ENCODE peak calls at places on chromosomes 16 and 17, in seven cellular contexts. W is H9, H is IMR-90, S is H1, P is neuronal stem cell, B is mesendoderm, G is trophoblast cell. E is an unnamed sample.
A peak's percentile ranks its signal among the peaks of the same experiment; 100 is the strongest.

GRCh38 chr16:29307598-29308507 is 98.7 kb downstream of the NPIPB11 start:
- DNase-seq in W (no peak), H (peak; percentile 79), S (no peak), P (no peak), B (no peak), G (no peak), E (peak; percentile 87)

GRCh38 chr17:65819810-65820209 is 258.4 kb upstream of the AXIN2 start:
- DNase-seq in W (no peak), H (no peak), S (no peak), P (no peak), B (no peak), G (no peak), E (no peak)

GRCh38 chr17:16040710-16041251 is 41.2 kb downstream of the TTC19 start:
- DNase-seq in W (no peak), H (peak; percentile 87), S (no peak), P (no peak), B (no peak), G (peak; percentile 62), E (no peak)

GRCh38 chr16:70770291-70770967 is 30.5 kb downstream of the VAC14 start:
- DNase-seq in W (no peak), H (no peak), S (no peak), P (no peak), B (no peak), G (peak; percentile 61), E (peak; percentile 32)

GRCh38 chr16:57357330-57358151 is 1.0 kb upstream of the CCL22 start:
- DNase-seq in W (no peak), H (no peak), S (no peak), P (no peak), B (no peak), G (peak; percentile 16), E (no peak)

GRCh38 chr16:58661199-58661830 is 23.3 kb downstream of the SLC38A7 start:
- DNase-seq in W (peak; percentile 63), H (peak; percentile 91), S (no peak), P (peak; percentile 58), B (peak; percentile 92), G (peak; percentile 94), E (peak; percentile 91)

GRCh38 chr17:69853533-69854262 is 221.3 kb upstream of the KCNJ16 start:
- DNase-seq in W (no peak), H (no peak), S (no peak), P (no peak), B (no peak), G (peak; percentile 30), E (peak; percentile 44)

GRCh38 chr16:86398622-86399021 is 111.7 kb upstream of the FOXF1 start:
- DNase-seq in W (no peak), H (peak; percentile 94), S (no peak), P (no peak), B (no peak), G (no peak), E (peak; percentile 93)

GRCh38 chr17:44216674-44217073 is 2.8 kb downstream of the UBTF start:
- DNase-seq in W (no peak), H (no peak), S (no peak), P (no peak), B (no peak), G (no peak), E (no peak)

GRCh38 chr16:57775661-57776469 is 26.4 kb downstream of the KIFC3 start:
- DNase-seq in W (peak; percentile 98), H (no peak), S (peak; percentile 84), P (peak; percentile 81), B (peak; percentile 99), G (peak; percentile 12), E (peak; percentile 54)

GRCh38 chr17:83064732-83065659 is 14.4 kb upstream of the METRNL start:
- DNase-seq in W (peak; percentile 27), H (no peak), S (no peak), P (no peak), B (no peak), G (peak; percentile 37), E (no peak)

GRCh38 chr17:79777166-79777843 is 643 bp upstream of the CBX2 start:
- DNase-seq in W (peak; percentile 88), H (peak; percentile 32), S (peak; percentile 87), P (peak; percentile 77), B (peak; percentile 76), G (no peak), E (peak; percentile 43)

GRCh38 chr17:28177351-28177750 is 134.9 kb downstream of the NLK start:
- DNase-seq in W (no peak), H (peak; percentile 55), S (no peak), P (no peak), B (peak; percentile 72), G (peak; percentile 40), E (no peak)
- H2BK5ac ChIP-seq in W (no peak overlapping the region), H (peak overlapping the region; percentile 64), S (no peak overlapping the region), P (no peak overlapping the region), B (no peak overlapping the region), G (no peak overlapping the region), E (no peak overlapping the region)

GRCh38 chr16:21033707-21034106 is 116.9 kb downstream of the DNAH3 start:
- DNase-seq in W (no peak), H (no peak), S (no peak), P (no peak), B (no peak), G (no peak), E (no peak)
- H2BK5ac ChIP-seq in W (no peak overlapping the region), H (no peak overlapping the region), S (no peak overlapping the region), P (no peak overlapping the region), B (no peak overlapping the region), G (no peak overlapping the region), E (no peak overlapping the region)

GRCh38 chr17:74233937-74234336 is 20.6 kb downstream of the TTYH2 start:
- DNase-seq in W (no peak), H (no peak), S (no peak), P (no peak), B (no peak), G (no peak), E (no peak)

GRCh38 chr17:74235040-74235581 is 21.7 kb downstream of the TTYH2 start:
- DNase-seq in W (no peak), H (no peak), S (no peak), P (no peak), B (no peak), G (no peak), E (no peak)

GRCh38 chr17:74237321-74237720 is 23.9 kb downstream of the TTYH2 start:
- DNase-seq in W (no peak), H (no peak), S (no peak), P (no peak), B (no peak), G (peak; percentile 71), E (no peak)

GRCh38 chr17:74231846-74232713 is 18.7 kb downstream of the TTYH2 start:
- DNase-seq in W (no peak), H (no peak), S (no peak), P (no peak), B (peak; percentile 29), G (no peak), E (no peak)

GRCh38 chr17:74234482-74234881 is 21.1 kb downstream of the TTYH2 start:
- DNase-seq in W (no peak), H (no peak), S (no peak), P (no peak), B (no peak), G (no peak), E (no peak)
- H2BK5ac ChIP-seq in W (no peak overlapping the region), H (no peak overlapping the region), S (no peak overlapping the region), P (no peak overlapping the region), B (no peak overlapping the region), G (no peak overlapping the region), E (no peak overlapping the region)

GRCh38 chr16:8869212-8869987 is 594 bp upstream of the CARHSP1 start:
- DNase-seq in W (peak; percentile 74), H (no peak), S (no peak), P (no peak), B (peak; percentile 67), G (no peak), E (peak; percentile 58)

GRCh38 chr16:8868272-8869211 is at the start of gene CARHSP1:
- DNase-seq in W (peak; percentile 96), H (peak; percentile 79), S (peak; percentile 88), P (peak; percentile 94), B (peak; percentile 96), G (peak; percentile 86), E (peak; percentile 93)

GRCh38 chr16:8874388-8874787 is 5.6 kb upstream of the CARHSP1 start:
- DNase-seq in W (no peak), H (no peak), S (no peak), P (no peak), B (no peak), G (no peak), E (no peak)

GRCh38 chr16:8872071-8872470 is 3.3 kb upstream of the CARHSP1 start:
- DNase-seq in W (no peak), H (no peak), S (no peak), P (no peak), B (no peak), G (no peak), E (no peak)

DNA sequence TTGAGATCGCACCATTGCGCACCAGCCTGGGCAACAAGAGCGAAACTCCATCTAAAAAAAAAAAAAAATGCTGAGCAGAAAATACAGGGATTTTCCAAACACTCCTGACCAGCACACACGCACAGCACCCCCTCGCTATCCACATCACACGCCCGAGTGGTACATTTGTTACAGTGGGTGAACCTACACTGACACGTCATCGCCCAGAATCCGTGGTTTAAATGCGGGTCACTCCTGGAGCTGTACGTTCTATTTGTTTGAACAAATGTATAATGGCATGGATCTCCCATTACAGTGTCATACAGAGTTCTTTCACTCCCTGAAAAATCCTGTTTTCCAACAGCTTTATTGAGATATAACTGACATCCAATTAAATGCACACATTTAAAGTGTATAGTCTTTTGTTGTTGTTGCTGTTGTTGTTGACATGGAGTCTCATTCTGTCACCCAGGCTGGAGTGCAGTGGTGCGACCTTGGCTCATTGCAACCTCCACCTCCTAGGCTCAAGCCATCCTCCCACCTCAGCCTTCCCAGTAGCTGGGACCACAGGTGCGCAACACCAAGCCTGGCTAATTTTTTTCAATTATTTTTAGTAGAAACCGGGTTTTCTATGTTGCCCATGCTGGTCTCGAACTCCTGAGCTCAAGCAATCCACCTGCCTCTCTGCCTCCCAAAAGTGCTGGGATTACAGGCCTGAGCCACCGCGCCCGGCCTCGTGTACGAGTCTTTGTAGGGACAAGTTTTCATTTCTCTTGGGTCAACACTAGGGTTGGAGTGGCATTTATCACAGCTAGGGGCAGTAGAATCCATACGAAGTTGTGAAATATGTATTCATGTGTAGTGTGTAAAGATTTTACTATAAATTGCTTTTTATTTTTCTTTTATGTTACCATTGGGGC is 4.4 kb upstream of the CARHSP1 start:
- DNase-seq in W (no peak), H (no peak), S (no peak), P (no peak), B (no peak), G (no peak), E (no peak)
- H2BK5ac ChIP-seq in W (no peak overlapping the region), H (no peak overlapping the region), S (no peak overlapping the region), P (no peak overlapping the region), B (no peak overlapping the region), G (no peak overlapping the region), E (no peak overlapping the region)

E was measured in mesenchymal stem cell.